ENCODE peak calls at places on chromosome X, in seven cellular contexts. H is cardiac muscle cell, G is lung, T is OCI-LY7, O is SK-N-SH, I is RWPE2, K is neural progenitor cell. A is an unnamed sample. For H3K9me3, the result is how much of the 10 kb centered on the place peaks cover.

GRCh38 chrX:123871309-123871708 is 11.5 kb downstream of the XIAP start:
- DNase-seq in G (no peak), T (no peak), I (no peak), O (no peak), K (no peak), H (no peak), A (no peak)

GRCh38 chrX:97637289-97637688 is 753.6 kb downstream of the RPA4 start:
- DNase-seq in O (no peak), H (no peak), I (no peak), K (no peak), G (no peak), T (no peak), A (no peak)

GRCh38 chrX:71671043-71671829 is 3.9 kb downstream of the LOC101059915 start:
- DNase-seq in O (no peak), I (no peak), H (peak), K (no peak), G (no peak), T (no peak), A (no peak)

GRCh38 chrX:149493567-149494562 is 11.2 kb downstream of the IDS start:
- DNase-seq in H (peak), I (no peak), T (no peak), G (no peak), K (no peak), O (no peak), A (no peak)

GRCh38 chrX:23844502-23845138 is 61.6 kb downstream of the SAT1 start:
- DNase-seq in H (peak), I (no peak), T (no peak), O (peak), G (no peak), K (no peak), A (no peak)

GRCh38 chrX:11932423-11932822 is 174.4 kb downstream of the MSL3 start:
- DNase-seq in H (no peak), O (no peak), I (no peak), T (no peak), G (no peak), K (no peak), A (no peak)

GRCh38 chrX:14028473-14028872 is 1.2 kb downstream of the GEMIN8 start:
- DNase-seq in K (no peak), O (no peak), H (no peak), G (no peak), T (peak), I (no peak), A (no peak)

GRCh38 chrX:55715847-55716246 is 1.7 kb upstream of the RRAGB start:
- DNase-seq in I (no peak), H (no peak), K (no peak), O (no peak), G (no peak), T (peak), A (no peak)

GRCh38 chrX:1487401-1487800 is 34.7 kb upstream of the ASMTL start:
- DNase-seq in K (no peak), G (no peak), H (no peak), I (no peak), T (peak), O (no peak), A (no peak)

GRCh38 chrX:1486749-1487361 is 34.1 kb upstream of the ASMTL start:
- DNase-seq in I (no peak), G (no peak), H (no peak), T (no peak), K (no peak), O (no peak), A (no peak)

GRCh38 chrX:1488745-1489144 is 36.0 kb upstream of the ASMTL start:
- DNase-seq in K (no peak), O (no peak), G (no peak), I (no peak), T (no peak), H (no peak), A (no peak)

GRCh38 chrX:1486177-1486576 is 33.5 kb upstream of the ASMTL start:
- DNase-seq in K (no peak), I (no peak), G (no peak), H (no peak), O (no peak), T (no peak), A (no peak)

DNA sequence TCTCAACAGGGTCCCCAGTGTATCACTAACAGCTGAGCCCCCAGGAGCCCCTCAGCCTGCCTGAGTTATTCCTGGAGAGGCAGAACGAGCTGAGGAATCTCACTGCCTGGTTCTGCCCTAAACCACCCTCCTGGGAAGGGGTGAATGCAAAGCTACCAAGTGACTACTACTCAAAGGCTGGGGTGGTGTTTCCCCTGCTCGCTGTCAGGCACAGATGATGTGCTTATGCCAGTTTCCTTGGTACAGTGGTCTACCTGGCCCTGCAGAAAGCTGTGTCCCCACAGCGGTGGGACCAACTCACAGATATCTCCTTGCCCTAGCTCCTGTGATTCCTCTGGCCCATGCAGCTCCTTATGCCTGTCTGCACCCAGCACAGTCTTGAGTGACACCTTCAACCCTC is 35.4 kb upstream of the ASMTL start:
- DNase-seq in H (no peak), K (no peak), I (no peak), O (no peak), T (no peak), G (no peak), A (no peak)
- H3K27ac ChIP-seq in H (no peak), K (no peak), I (no peak), O (no peak), T (peak), G (no peak), A (no peak)

GRCh38 chrX:44980883-44981282 is 107.9 kb downstream of the KDM6A start:
- DNase-seq in G (no peak), H (no peak), O (no peak), K (no peak), I (no peak), T (no peak), A (no peak)

GRCh38 chrX:44974462-44974861 is 101.5 kb downstream of the KDM6A start:
- DNase-seq in I (no peak), K (no peak), G (no peak), H (no peak), O (no peak), T (no peak), A (no peak)

GRCh38 chrX:44975666-44976263 is 102.8 kb downstream of the KDM6A start:
- DNase-seq in I (no peak), T (peak), G (no peak), H (no peak), K (no peak), O (no peak), A (no peak)

GRCh38 chrX:44980403-44980802 is 107.4 kb downstream of the KDM6A start:
- DNase-seq in G (no peak), T (no peak), K (no peak), O (no peak), I (no peak), H (no peak), A (no peak)

GRCh38 chrX:44978976-44979375 is 106.0 kb downstream of the KDM6A start:
- DNase-seq in O (no peak), H (no peak), G (no peak), T (no peak), K (no peak), I (no peak), A (no peak)
- H3K9me3 ChIP-seq in O (under half), H (under half), G (under half), T (under half), K (under half), I (under half), A (under half)

GRCh38 chrX:134513091-134513490 is 53.1 kb downstream of the HPRT1 start:
- DNase-seq in K (no peak), T (no peak), O (no peak), I (no peak), H (no peak), G (no peak), A (no peak)

DNA sequence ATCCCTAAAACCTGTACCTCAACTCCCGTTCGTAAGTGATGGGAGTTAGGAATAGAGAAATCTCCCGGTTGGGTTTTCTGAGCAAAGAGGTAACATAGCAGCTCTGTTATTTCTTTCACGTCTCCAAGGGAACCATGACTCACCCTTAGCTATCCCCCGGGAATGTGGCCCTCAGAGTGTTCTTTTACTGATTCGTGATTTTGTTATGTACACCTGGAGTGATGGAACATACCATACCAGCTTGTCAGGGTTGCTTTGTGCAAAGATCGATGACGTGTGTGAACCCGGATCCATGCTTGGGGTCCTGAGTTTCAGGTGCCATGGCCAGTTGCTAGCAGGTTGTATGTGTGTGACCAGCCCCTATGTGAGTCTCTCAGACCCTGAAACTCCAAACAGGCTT is 52.6 kb downstream of the HPRT1 start:
- DNase-seq in O (no peak), I (peak), H (no peak), K (no peak), T (no peak), G (no peak), A (no peak)
- H3K27ac ChIP-seq in O (no peak), I (peak), H (no peak), K (no peak), T (no peak), G (no peak), A (no peak)

DNA sequence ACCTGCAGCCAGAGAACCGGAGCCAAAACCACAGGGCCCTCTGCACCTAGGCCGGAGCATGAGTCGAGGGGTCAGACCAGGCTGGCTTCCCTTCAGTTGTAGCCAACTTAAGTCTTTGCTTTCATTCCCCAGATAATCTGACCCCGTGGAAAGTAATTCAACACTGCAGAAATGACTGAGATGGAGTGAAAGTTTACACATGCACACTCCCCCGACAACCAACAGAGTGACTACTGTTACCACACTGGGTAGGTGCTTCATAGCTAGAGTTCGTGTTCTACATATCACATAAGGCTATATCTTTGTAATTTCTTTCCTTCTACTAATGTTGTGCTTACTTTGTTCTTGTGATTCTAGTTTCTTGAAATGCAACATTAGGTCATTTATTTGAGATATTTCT is 7.1 kb upstream of the CTAG2 start:
- DNase-seq in H (no peak), K (no peak), I (no peak), O (no peak), T (no peak), G (no peak), A (no peak)
- H3K9me3 ChIP-seq in H (under half), K (under half), I (under half), O (under half), T (under half), G (under half), A (under half)